ENCODE peak calls at places on chromosomes 1 and 21, in seven cellular contexts. One of them, this sample, is unnamed. For H3K9me3, the result is how much of the 10 kb centered on the place peaks cover.

GRCh38 chr1:51421961-51422360 is 91.6 kb upstream of the TTC39A start:
- DNase-seq in ascending aorta: no peak
- DNase-seq in upper lobe of right lung: no peak
- DNase-seq in IMR-90: peak
- DNase-seq in A549: peak
- DNase-seq in heart left ventricle: no peak
- DNase-seq in AG04450: peak
- DNase-seq in this sample: no peak

GRCh38 chr1:158037876-158038359 is 44.5 kb downstream of the KIRREL1 start:
- DNase-seq in ascending aorta: peak
- DNase-seq in upper lobe of right lung: no peak
- DNase-seq in IMR-90: peak
- DNase-seq in A549: no peak
- DNase-seq in heart left ventricle: no peak
- DNase-seq in AG04450: no peak
- DNase-seq in this sample: no peak

GRCh38 chr1:214296860-214297699 is 16.1 kb downstream of the SMYD2 start:
- DNase-seq in ascending aorta: no peak
- DNase-seq in upper lobe of right lung: no peak
- DNase-seq in IMR-90: peak
- DNase-seq in A549: no peak
- DNase-seq in heart left ventricle: no peak
- DNase-seq in AG04450: peak
- DNase-seq in this sample: no peak

GRCh38 chr1:32240140-32240951 is 6.7 kb upstream of the FAM167B start:
- DNase-seq in ascending aorta: peak
- DNase-seq in upper lobe of right lung: peak
- DNase-seq in IMR-90: peak
- DNase-seq in A549: peak
- DNase-seq in heart left ventricle: peak
- DNase-seq in AG04450: no peak
- DNase-seq in this sample: peak

GRCh38 chr1:15236226-15237145 is 10.5 kb upstream of the FHAD1 start:
- DNase-seq in ascending aorta: no peak
- DNase-seq in upper lobe of right lung: no peak
- DNase-seq in IMR-90: no peak
- DNase-seq in A549: no peak
- DNase-seq in heart left ventricle: no peak
- DNase-seq in AG04450: no peak
- DNase-seq in this sample: no peak

GRCh38 chr1:32318127-32318869 is 17.7 kb downstream of the MARCKSL1 start:
- DNase-seq in ascending aorta: no peak
- DNase-seq in upper lobe of right lung: no peak
- DNase-seq in IMR-90: no peak
- DNase-seq in A549: no peak
- DNase-seq in heart left ventricle: no peak
- DNase-seq in AG04450: no peak
- DNase-seq in this sample: no peak

GRCh38 chr1:54542962-54543539 is 5.0 kb upstream of the ACOT11 start:
- DNase-seq in ascending aorta: no peak
- DNase-seq in upper lobe of right lung: no peak
- DNase-seq in IMR-90: peak
- DNase-seq in A549: no peak
- DNase-seq in heart left ventricle: no peak
- DNase-seq in AG04450: no peak
- DNase-seq in this sample: no peak

GRCh38 chr1:9960705-9961562 is 17.7 kb downstream of the NMNAT1 start:
- DNase-seq in ascending aorta: no peak
- DNase-seq in upper lobe of right lung: no peak
- DNase-seq in IMR-90: no peak
- DNase-seq in A549: no peak
- DNase-seq in heart left ventricle: no peak
- DNase-seq in AG04450: no peak
- DNase-seq in this sample: no peak

GRCh38 chr1:175885247-175885646 is 141.9 kb upstream of the TNR start:
- DNase-seq in ascending aorta: no peak
- DNase-seq in upper lobe of right lung: no peak
- DNase-seq in IMR-90: peak
- DNase-seq in A549: no peak
- DNase-seq in heart left ventricle: no peak
- DNase-seq in AG04450: peak
- DNase-seq in this sample: no peak

GRCh38 chr21:27566521-27566920 is 599.6 kb upstream of the ADAMTS5 start:
- DNase-seq in ascending aorta: no peak
- DNase-seq in upper lobe of right lung: no peak
- DNase-seq in IMR-90: no peak
- DNase-seq in A549: no peak
- DNase-seq in heart left ventricle: no peak
- DNase-seq in AG04450: no peak
- DNase-seq in this sample: no peak

GRCh38 chr1:15337656-15338402 is 71.9 kb upstream of the EFHD2 start:
- DNase-seq in ascending aorta: peak
- DNase-seq in upper lobe of right lung: peak
- DNase-seq in IMR-90: peak
- DNase-seq in A549: no peak
- DNase-seq in heart left ventricle: peak
- DNase-seq in AG04450: no peak
- DNase-seq in this sample: no peak

GRCh38 chr1:201396859-201397464 is 2.2 kb downstream of the LAD1 start:
- DNase-seq in ascending aorta: no peak
- DNase-seq in upper lobe of right lung: peak
- DNase-seq in IMR-90: no peak
- DNase-seq in A549: peak
- DNase-seq in heart left ventricle: no peak
- DNase-seq in AG04450: no peak
- DNase-seq in this sample: peak

GRCh38 chr1:29235955-29236742 is at the start of gene PTPRU:
- DNase-seq in ascending aorta: peak
- DNase-seq in upper lobe of right lung: peak
- DNase-seq in IMR-90: peak
- DNase-seq in A549: peak
- DNase-seq in heart left ventricle: peak
- DNase-seq in AG04450: no peak
- DNase-seq in this sample: peak

GRCh38 chr1:179881642-179882252 is 338 bp upstream of the TOR1AIP1 start:
- DNase-seq in ascending aorta: peak
- DNase-seq in upper lobe of right lung: no peak
- DNase-seq in IMR-90: peak
- DNase-seq in A549: peak
- DNase-seq in heart left ventricle: peak
- DNase-seq in AG04450: peak
- DNase-seq in this sample: peak

DNA sequence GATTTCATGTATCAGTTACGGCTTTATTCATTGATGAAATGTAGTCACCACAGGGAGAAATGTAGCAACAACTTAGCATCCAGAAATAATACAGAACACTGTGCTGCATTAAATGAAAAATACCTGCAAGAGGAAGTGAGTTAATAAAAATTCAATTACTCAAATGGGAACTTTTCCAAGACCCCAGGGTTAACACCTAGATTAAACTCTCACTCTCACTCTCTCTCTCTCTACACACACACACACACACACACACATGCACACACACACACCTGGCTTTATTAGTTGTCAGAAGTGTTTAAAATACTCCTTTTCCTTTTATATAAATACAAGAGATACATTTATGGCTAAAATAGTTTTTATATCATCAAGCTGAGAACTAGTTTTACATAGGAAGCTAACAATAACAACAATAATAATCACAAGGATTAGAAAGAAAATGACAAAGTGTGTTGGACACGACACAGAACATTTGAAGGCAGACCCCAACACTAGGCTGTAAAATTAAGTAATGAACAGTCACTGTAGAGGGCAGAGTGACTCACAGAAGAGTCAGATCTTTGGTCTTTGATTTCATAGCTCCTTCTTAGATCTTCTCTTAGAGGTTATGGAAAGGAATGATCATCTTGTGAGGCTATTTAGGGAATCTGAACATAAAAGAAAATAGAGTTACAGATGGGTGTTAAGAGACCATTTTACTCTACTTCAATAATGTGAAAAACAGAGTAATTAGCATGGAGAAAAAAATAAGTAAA is 1266.0 kb upstream of the ADGRL2 start:
- DNase-seq in ascending aorta: no peak
- DNase-seq in upper lobe of right lung: no peak
- DNase-seq in IMR-90: peak
- DNase-seq in A549: no peak
- DNase-seq in heart left ventricle: no peak
- DNase-seq in AG04450: no peak
- DNase-seq in this sample: no peak
- H3K9me3 ChIP-seq in ascending aorta: under half
- H3K9me3 ChIP-seq in upper lobe of right lung: under half
- H3K9me3 ChIP-seq in IMR-90: under half
- H3K9me3 ChIP-seq in A549: under half
- H3K9me3 ChIP-seq in heart left ventricle: under half
- H3K9me3 ChIP-seq in AG04450: under half
- H3K9me3 ChIP-seq in this sample: under half

GRCh38 chr1:73144321-73144720 is 862.0 kb upstream of the NEGR1 start:
- DNase-seq in ascending aorta: no peak
- DNase-seq in upper lobe of right lung: no peak
- DNase-seq in IMR-90: no peak
- DNase-seq in A549: no peak
- DNase-seq in heart left ventricle: no peak
- DNase-seq in AG04450: no peak
- DNase-seq in this sample: no peak
- H3K9me3 ChIP-seq in ascending aorta: under half
- H3K9me3 ChIP-seq in upper lobe of right lung: under half
- H3K9me3 ChIP-seq in IMR-90: under half
- H3K9me3 ChIP-seq in A549: under half
- H3K9me3 ChIP-seq in heart left ventricle: under half
- H3K9me3 ChIP-seq in AG04450: under half
- H3K9me3 ChIP-seq in this sample: under half

GRCh38 chr1:207355060-207355459 is 33.6 kb downstream of the CD55 start:
- DNase-seq in ascending aorta: no peak
- DNase-seq in upper lobe of right lung: no peak
- DNase-seq in IMR-90: no peak
- DNase-seq in A549: no peak
- DNase-seq in heart left ventricle: no peak
- DNase-seq in AG04450: no peak
- DNase-seq in this sample: no peak
- H3K9me3 ChIP-seq in ascending aorta: under half
- H3K9me3 ChIP-seq in upper lobe of right lung: under half
- H3K9me3 ChIP-seq in IMR-90: under half
- H3K9me3 ChIP-seq in A549: under half
- H3K9me3 ChIP-seq in heart left ventricle: under half
- H3K9me3 ChIP-seq in AG04450: under half
- H3K9me3 ChIP-seq in this sample: under half

GRCh38 chr1:169634145-169634544 is 4.2 kb upstream of the SELP start:
- DNase-seq in ascending aorta: no peak
- DNase-seq in upper lobe of right lung: no peak
- DNase-seq in IMR-90: no peak
- DNase-seq in A549: no peak
- DNase-seq in heart left ventricle: no peak
- DNase-seq in AG04450: no peak
- DNase-seq in this sample: no peak
- H3K9me3 ChIP-seq in ascending aorta: under half
- H3K9me3 ChIP-seq in upper lobe of right lung: under half
- H3K9me3 ChIP-seq in IMR-90: under half
- H3K9me3 ChIP-seq in A549: under half
- H3K9me3 ChIP-seq in heart left ventricle: under half
- H3K9me3 ChIP-seq in AG04450: under half
- H3K9me3 ChIP-seq in this sample: under half

GRCh38 chr1:152110365-152110859 is 4.8 kb downstream of the TCHH start:
- DNase-seq in ascending aorta: no peak
- DNase-seq in upper lobe of right lung: peak
- DNase-seq in IMR-90: peak
- DNase-seq in A549: peak
- DNase-seq in heart left ventricle: no peak
- DNase-seq in AG04450: no peak
- DNase-seq in this sample: peak

GRCh38 chr1:152112101-152112884 is 3.0 kb downstream of the TCHH start:
- DNase-seq in ascending aorta: no peak
- DNase-seq in upper lobe of right lung: peak
- DNase-seq in IMR-90: peak
- DNase-seq in A549: no peak
- DNase-seq in heart left ventricle: no peak
- DNase-seq in AG04450: no peak
- DNase-seq in this sample: no peak

GRCh38 chr1:152112885-152113432 is 2.3 kb downstream of the TCHH start:
- DNase-seq in ascending aorta: no peak
- DNase-seq in upper lobe of right lung: no peak
- DNase-seq in IMR-90: no peak
- DNase-seq in A549: no peak
- DNase-seq in heart left ventricle: no peak
- DNase-seq in AG04450: no peak
- DNase-seq in this sample: no peak

GRCh38 chr1:152110860-152111514 is 4.3 kb downstream of the TCHH start:
- DNase-seq in ascending aorta: no peak
- DNase-seq in upper lobe of right lung: peak
- DNase-seq in IMR-90: peak
- DNase-seq in A549: peak
- DNase-seq in heart left ventricle: no peak
- DNase-seq in AG04450: no peak
- DNase-seq in this sample: no peak

DNA sequence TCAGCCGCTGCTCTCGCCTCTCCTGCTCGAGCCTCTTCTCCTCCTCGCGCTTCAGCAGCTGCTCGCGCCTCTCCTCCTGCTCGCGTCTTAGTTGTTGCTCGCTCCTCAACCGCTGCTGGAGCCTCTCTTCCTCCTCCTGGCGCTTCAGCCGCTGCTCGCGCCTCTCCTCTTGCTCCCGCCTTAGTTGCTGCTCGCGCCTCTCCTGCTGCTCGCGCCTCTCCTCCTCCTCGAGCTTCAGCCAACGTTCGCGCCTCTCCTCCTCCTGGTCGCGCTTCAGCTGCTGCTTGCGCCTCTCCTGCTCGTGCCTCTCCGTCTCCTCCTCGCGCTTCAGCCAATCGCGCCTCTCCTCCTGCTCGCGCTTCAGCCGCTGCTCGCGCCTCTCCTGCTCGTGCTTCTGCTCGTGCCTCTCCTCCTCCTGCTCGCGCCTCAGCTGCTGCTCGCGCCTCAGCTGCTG is 3.7 kb downstream of the TCHH start:
- DNase-seq in ascending aorta: no peak
- DNase-seq in upper lobe of right lung: no peak
- DNase-seq in IMR-90: peak
- DNase-seq in A549: no peak
- DNase-seq in heart left ventricle: no peak
- DNase-seq in AG04450: no peak
- DNase-seq in this sample: no peak
- H3K9me3 ChIP-seq in ascending aorta: under half
- H3K9me3 ChIP-seq in upper lobe of right lung: under half
- H3K9me3 ChIP-seq in IMR-90: under half
- H3K9me3 ChIP-seq in A549: under half
- H3K9me3 ChIP-seq in heart left ventricle: under half
- H3K9me3 ChIP-seq in AG04450: under half
- H3K9me3 ChIP-seq in this sample: under half

GRCh38 chr1:156246241-156246761 is 1.6 kb downstream of the PAQR6 start:
- DNase-seq in ascending aorta: no peak
- DNase-seq in upper lobe of right lung: no peak
- DNase-seq in IMR-90: no peak
- DNase-seq in A549: no peak
- DNase-seq in heart left ventricle: no peak
- DNase-seq in AG04450: no peak
- DNase-seq in this sample: no peak
- H3K9me3 ChIP-seq in ascending aorta: under half
- H3K9me3 ChIP-seq in upper lobe of right lung: under half
- H3K9me3 ChIP-seq in IMR-90: under half
- H3K9me3 ChIP-seq in A549: under half
- H3K9me3 ChIP-seq in heart left ventricle: under half
- H3K9me3 ChIP-seq in AG04450: under half
- H3K9me3 ChIP-seq in this sample: under half

This sample was measured in pancreas.